ENCODE peak calls at places on chromosomes 7 and 10, in ten cellular contexts. J, N, L, F, Z, G, A, R, E and B are unnamed samples.

GRCh38 chr7:50022451-50022850 is 70.6 kb downstream of the ZPBP start:
- DNase-seq in J (no peak), N (no peak), L (no peak), F (no peak), Z (no peak), G (no peak), A (no peak), R (no peak), E (no peak), B (no peak)

GRCh38 chr10:70381491-70382421 is 669 bp downstream of the LRRC20 start:
- DNase-seq in J (peak; percentile 62), N (peak; percentile 56), L (peak; percentile 2), F (peak; percentile 35), Z (no peak), G (peak; percentile 51), A (peak; percentile 25), R (no peak), E (no peak), B (no peak)

GRCh38 chr10:59880019-59880717 is 26.2 kb downstream of the CCDC6 start:
- DNase-seq in J (no peak), N (no peak), L (no peak), F (no peak), Z (no peak), G (no peak), A (no peak), R (no peak), E (no peak), B (no peak)

GRCh38 chr10:58241346-58241745 is 26.3 kb downstream of the IPMK start:
- DNase-seq in J (no peak), N (no peak), L (peak; percentile 38), F (no peak), Z (no peak), G (peak; percentile 32), A (no peak), R (peak; percentile 79), E (no peak), B (no peak)

GRCh38 chr7:90723233-90723632 is 127.1 kb downstream of the CDK14 start:
- DNase-seq in J (no peak), N (no peak), L (no peak), F (no peak), Z (no peak), G (no peak), A (no peak), R (no peak), E (no peak), B (no peak)

GRCh38 chr10:78813526-78814429 is 255.0 kb upstream of the ZMIZ1 start:
- DNase-seq in J (no peak), N (no peak), L (no peak), F (no peak), Z (no peak), G (no peak), A (no peak), R (no peak), E (no peak), B (no peak)

GRCh38 chr7:77982926-77983550 is 184.5 kb downstream of the PHTF2 start:
- DNase-seq in J (no peak), N (no peak), L (no peak), F (no peak), Z (no peak), G (no peak), A (peak; percentile 23), R (peak; percentile 8), E (no peak), B (no peak)

GRCh38 chr10:48800283-48800675 is 115.6 kb downstream of the WDFY4 start:
- DNase-seq in J (no peak), N (no peak), L (no peak), F (peak; percentile 49), Z (no peak), G (no peak), A (peak; percentile 6), R (no peak), E (no peak), B (no peak)

GRCh38 chr10:117137031-117137910 is 799 bp downstream of the VAX1 start:
- DNase-seq in J (no peak), N (no peak), L (no peak), F (no peak), Z (no peak), G (peak; percentile 26), A (peak; percentile 71), R (peak; percentile 8), E (no peak), B (no peak)

GRCh38 chr10:117139581-117140524 is 1.8 kb upstream of the VAX1 start:
- DNase-seq in J (no peak), N (no peak), L (no peak), F (no peak), Z (no peak), G (no peak), A (no peak), R (no peak), E (no peak), B (no peak)

GRCh38 chr10:117136391-117136975 is 1.6 kb downstream of the VAX1 start:
- DNase-seq in J (no peak), N (no peak), L (no peak), F (no peak), Z (no peak), G (no peak), A (no peak), R (no peak), E (no peak), B (no peak)

GRCh38 chr10:117138838-117139580 is 939 bp upstream of the VAX1 start:
- DNase-seq in J (no peak), N (no peak), L (no peak), F (no peak), Z (no peak), G (no peak), A (no peak), R (no peak), E (no peak), B (no peak)

GRCh38 chr10:117137911-117138642 is at the start of gene VAX1:
- DNase-seq in J (no peak), N (no peak), L (no peak), F (no peak), Z (no peak), G (no peak), A (peak; percentile 54), R (no peak), E (no peak), B (no peak)
- H3K4me3 ChIP-seq in J (peak within 1 kb of the TSS; percentile 45), N (no peak within 1 kb of the TSS), L (peak within 1 kb of the TSS; percentile 30), F (peak within 1 kb of the TSS; percentile 48), Z (peak within 1 kb of the TSS; percentile 25), G (peak within 1 kb of the TSS; percentile 28), A (peak within 1 kb of the TSS; percentile 55), R (no peak within 1 kb of the TSS), E (no peak within 1 kb of the TSS), B (peak within 1 kb of the TSS; percentile 27)

GRCh38 chr7:132653364-132653930 is 77.2 kb upstream of the PLXNA4 start:
- DNase-seq in J (no peak), N (peak; percentile 39), L (no peak), F (no peak), Z (no peak), G (no peak), A (no peak), R (no peak), E (no peak), B (no peak)

GRCh38 chr7:132654150-132654549 is 77.9 kb upstream of the PLXNA4 start:
- DNase-seq in J (no peak), N (peak; percentile 67), L (no peak), F (no peak), Z (no peak), G (peak; percentile 17), A (peak; percentile 8), R (peak; percentile 50), E (no peak), B (no peak)

GRCh38 chr7:132652507-132652906 is 76.2 kb upstream of the PLXNA4 start:
- DNase-seq in J (no peak), N (no peak), L (no peak), F (no peak), Z (no peak), G (no peak), A (no peak), R (no peak), E (no peak), B (no peak)

GRCh38 chr7:132655071-132655761 is 78.9 kb upstream of the PLXNA4 start:
- DNase-seq in J (peak; percentile 29), N (no peak), L (peak; percentile 52), F (peak; percentile 65), Z (no peak), G (peak; percentile 66), A (no peak), R (peak; percentile 76), E (peak; percentile 46), B (no peak)

DNA sequence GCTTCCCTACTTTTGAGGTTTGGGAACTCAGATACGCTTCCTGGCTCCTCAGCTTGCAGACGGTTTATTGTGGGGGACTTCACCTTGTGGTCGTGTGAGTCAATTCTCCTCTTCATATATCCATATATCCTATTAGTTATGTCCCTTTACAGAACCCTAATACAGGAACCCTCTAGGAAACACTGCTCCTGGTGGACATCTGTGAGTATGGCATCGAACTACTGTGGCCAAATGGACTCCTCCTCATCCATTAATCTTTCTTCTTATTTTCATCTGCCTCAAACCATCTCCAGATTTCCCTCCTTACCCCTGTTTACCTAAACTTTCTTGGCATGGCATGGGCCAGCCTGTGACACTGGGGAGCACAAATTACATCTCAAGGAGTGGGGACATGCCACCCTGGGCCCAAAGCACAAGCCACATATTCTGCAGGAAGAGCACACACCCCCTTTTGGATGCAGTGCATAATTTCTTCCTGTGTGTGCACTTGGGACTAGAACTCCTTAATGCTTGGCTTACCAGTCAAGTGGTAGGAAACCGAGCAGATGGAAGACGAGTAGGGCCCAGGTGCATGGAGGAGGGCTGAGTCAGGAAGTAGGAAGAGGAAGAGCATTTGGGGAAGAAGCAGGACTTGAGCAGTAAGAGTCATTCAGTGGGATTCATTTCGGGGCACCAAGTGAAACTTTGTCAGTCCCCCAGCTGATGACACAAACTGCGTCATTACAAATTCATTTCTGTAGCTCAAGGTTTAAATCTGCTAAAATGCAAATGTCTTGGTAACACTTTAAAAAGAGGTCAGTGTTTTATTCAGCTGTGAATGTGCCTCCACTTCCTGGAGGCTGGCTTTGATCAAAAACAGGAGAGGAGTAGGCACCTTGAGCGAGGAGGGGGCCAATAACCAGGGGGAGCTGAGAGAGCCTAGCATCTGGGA is 80.8 kb upstream of the PLXNA4 start:
- DNase-seq in J (no peak), N (no peak), L (no peak), F (no peak), Z (no peak), G (peak; percentile 20), A (peak; percentile 21), R (peak; percentile 43), E (no peak), B (no peak)
- TF ChIP-seq CTCF in J (peak; percentile 50), N (peak; percentile 53), L (peak; percentile 71), F (peak; percentile 9), Z (peak; percentile 43), G (peak; percentile 54), A (no peak), R (peak; percentile 58), E (no peak), B (peak; percentile 21)

DNA sequence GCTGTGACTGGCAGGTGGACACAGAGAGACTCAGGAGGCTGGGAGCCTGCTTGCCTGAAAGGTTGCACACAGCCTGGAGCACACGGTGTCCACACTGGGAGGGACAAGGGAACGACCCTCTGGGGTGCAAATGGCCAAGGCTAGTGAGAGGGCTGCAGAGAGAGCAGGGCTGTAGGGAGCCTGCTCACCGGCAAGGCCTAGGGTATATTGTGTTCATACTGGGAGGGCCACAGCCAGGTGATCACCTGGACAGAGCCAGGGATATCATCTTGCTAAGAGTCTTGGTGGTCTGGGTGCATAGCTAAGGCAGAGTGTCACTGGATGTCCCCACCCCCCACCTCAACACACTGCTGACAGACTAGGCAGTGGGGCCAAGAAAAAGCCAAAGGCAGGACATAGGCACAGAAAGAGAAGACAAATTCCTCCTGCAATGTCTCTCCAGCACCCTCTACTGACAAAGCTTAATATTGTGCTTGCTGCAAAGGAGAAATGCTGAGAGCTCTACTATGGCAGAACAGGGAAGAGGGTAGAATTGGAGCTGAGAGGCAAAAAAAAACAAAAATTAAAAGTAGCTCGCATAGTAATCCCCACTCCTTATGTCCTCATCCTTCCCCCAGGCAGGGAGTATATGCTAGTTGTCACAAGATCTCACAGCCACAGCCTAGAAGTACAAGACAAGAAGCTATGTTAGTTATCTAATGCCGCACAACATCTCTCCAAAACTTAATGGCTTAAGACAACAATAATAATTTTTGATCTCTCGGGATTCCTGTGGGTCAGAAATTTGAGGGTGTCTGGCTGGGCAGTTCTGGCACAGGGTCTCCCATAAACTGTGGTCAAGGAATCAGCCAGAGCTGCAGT is 40.0 kb downstream of the CPVL start:
- DNase-seq in J (peak; percentile 11), N (peak; percentile 44), L (peak; percentile 62), F (peak; percentile 47), Z (peak; percentile 8), G (peak; percentile 85), A (peak; percentile 49), R (peak; percentile 87), E (peak; percentile 47), B (no peak)
- H3K4me3 ChIP-seq in J (no peak overlapping the region), N (no peak overlapping the region), L (no peak overlapping the region), F (no peak overlapping the region), Z (no peak overlapping the region), G (no peak overlapping the region), A (no peak overlapping the region), R (no peak overlapping the region), E (no peak overlapping the region), B (no peak overlapping the region)

GRCh38 chr7:99460651-99461050 is 5.3 kb downstream of the ATP5MF start:
- DNase-seq in J (no peak), N (no peak), L (no peak), F (no peak), Z (no peak), G (no peak), A (no peak), R (no peak), E (no peak), B (no peak)

GRCh38 chr7:99457050-99457645 is 8.8 kb downstream of the ATP5MF start:
- DNase-seq in J (no peak), N (no peak), L (no peak), F (no peak), Z (no peak), G (no peak), A (no peak), R (no peak), E (no peak), B (no peak)

GRCh38 chr7:99459087-99459486 is 6.9 kb downstream of the ATP5MF start:
- DNase-seq in J (no peak), N (peak; percentile 53), L (no peak), F (no peak), Z (no peak), G (peak; percentile 23), A (peak; percentile 63), R (peak; percentile 49), E (no peak), B (no peak)

GRCh38 chr7:99457646-99458493 is 8.1 kb downstream of the ATP5MF start:
- DNase-seq in J (no peak), N (no peak), L (no peak), F (no peak), Z (no peak), G (no peak), A (no peak), R (no peak), E (no peak), B (no peak)

DNA sequence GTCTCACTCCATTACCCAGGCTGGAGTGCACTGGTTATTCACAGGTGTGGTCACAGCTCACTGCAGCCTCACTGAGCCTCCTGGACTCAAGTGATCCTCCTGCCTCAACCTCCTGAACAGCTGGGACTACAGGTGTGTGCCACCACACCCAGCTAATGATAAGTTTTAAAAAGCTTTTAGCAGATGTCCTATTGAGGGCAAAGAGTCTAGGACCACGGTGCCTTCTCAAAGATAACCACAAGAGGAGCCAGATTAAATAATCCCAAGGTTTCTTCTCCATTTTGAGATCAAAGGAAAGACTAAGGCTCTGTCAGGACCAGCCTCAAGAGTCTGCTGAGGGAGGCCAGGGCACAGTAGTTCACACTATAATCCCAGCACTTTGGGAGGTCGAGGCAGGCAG is 4.7 kb downstream of the ATP5MF start:
- DNase-seq in J (no peak), N (no peak), L (no peak), F (no peak), Z (no peak), G (no peak), A (no peak), R (no peak), E (no peak), B (no peak)
- TF ChIP-seq CTCF in J (no peak), N (no peak), L (peak; percentile 8), F (no peak), Z (peak; percentile 11), G (no peak), A (no peak), R (peak; percentile 6), E (no peak), B (no peak)